ENCODE peak calls at places on chromosomes 1 and 21, in seven cellular contexts. Q is upper lobe of right lung, X is transverse colon, Z is Calu3, B is HFF-Myc, U is brain microvascular endothelial cell, O is cardiac fibroblast. Y is an unnamed sample.

GRCh38 chr1:44031051-44031899 is at the start of gene SLC6A9:
- DNase-seq in Q (peak), X (peak), B (peak), Z (peak), O (peak), U (peak), Y (no peak)

GRCh38 chr1:21511579-21512522 is 2.6 kb downstream of the ALPL start:
- DNase-seq in O (peak), U (peak), X (peak), Q (peak), B (no peak), Z (no peak), Y (no peak)

GRCh38 chr1:36359911-36360310 is 25.8 kb downstream of the STK40 start:
- DNase-seq in X (no peak), U (no peak), B (no peak), Q (no peak), O (no peak), Z (peak), Y (no peak)

GRCh38 chr21:15355066-15355465 is 290.3 kb upstream of the NRIP1 start:
- DNase-seq in U (no peak), O (no peak), Z (no peak), X (no peak), B (no peak), Q (no peak), Y (no peak)

GRCh38 chr1:164895026-164895907 is 336.3 kb downstream of the PBX1 start:
- DNase-seq in Z (no peak), B (no peak), O (no peak), X (no peak), U (no peak), Q (no peak), Y (no peak)

GRCh38 chr1:1371354-1371740 is 3.7 kb downstream of the AURKAIP1 start:
- DNase-seq in Q (no peak), X (no peak), U (no peak), Z (no peak), B (no peak), O (no peak), Y (no peak)

GRCh38 chr1:25619101-25619890 is 2.7 kb downstream of the MAN1C1 start:
- DNase-seq in U (no peak), B (no peak), Z (peak), O (peak), Q (no peak), X (no peak), Y (peak)

GRCh38 chr1:109094377-109094803 is 3.8 kb downstream of the TMEM167B start:
- DNase-seq in B (no peak), X (no peak), U (no peak), Q (no peak), Z (no peak), O (no peak), Y (no peak)

GRCh38 chr1:212529211-212529731 is 79.3 kb upstream of the ATF3 start:
- DNase-seq in U (no peak), X (no peak), Q (no peak), Z (no peak), B (peak), O (no peak), Y (no peak)

GRCh38 chr1:159937014-159937750 is 8.2 kb downstream of the IGSF9 start:
- DNase-seq in B (no peak), X (peak), U (no peak), Q (peak), O (no peak), Z (no peak), Y (no peak)

GRCh38 chr1:38025233-38025632 is 12.7 kb downstream of the UTP11 start:
- DNase-seq in Z (no peak), B (no peak), O (no peak), X (no peak), U (no peak), Q (no peak), Y (no peak)

GRCh38 chr1:229229721-229230135 is 41.2 kb upstream of the RAB4A start:
- DNase-seq in B (no peak), X (peak), Q (no peak), U (no peak), O (peak), Z (peak), Y (peak)

GRCh38 chr1:154429841-154430611 is 24.9 kb downstream of the IL6R start:
- DNase-seq in U (no peak), Z (no peak), O (no peak), X (no peak), B (no peak), Q (no peak), Y (no peak)

GRCh38 chr21:28235169-28235892 is 757.3 kb downstream of the LTN1 start:
- DNase-seq in U (no peak), X (no peak), Q (no peak), O (peak), Z (no peak), B (no peak), Y (no peak)

GRCh38 chr21:41768371-41769042 is 1.7 kb upstream of the RIPK4 start:
- DNase-seq in Q (peak), U (peak), X (peak), Z (peak), O (peak), B (no peak), Y (no peak)

GRCh38 chr1:182217071-182217470 is 155.6 kb upstream of the ZNF648 start:
- DNase-seq in O (no peak), B (no peak), Q (no peak), U (no peak), X (no peak), Z (no peak), Y (no peak)

GRCh38 chr1:110242062-110242461 is 31.9 kb downstream of the KCNC4 start:
- DNase-seq in O (no peak), B (no peak), X (no peak), U (no peak), Q (no peak), Z (no peak), Y (no peak)

GRCh38 chr1:96416111-96416595 is 305.4 kb upstream of the PTBP2 start:
- DNase-seq in U (peak), Z (no peak), X (peak), B (peak), O (peak), Q (no peak), Y (no peak)

DNA sequence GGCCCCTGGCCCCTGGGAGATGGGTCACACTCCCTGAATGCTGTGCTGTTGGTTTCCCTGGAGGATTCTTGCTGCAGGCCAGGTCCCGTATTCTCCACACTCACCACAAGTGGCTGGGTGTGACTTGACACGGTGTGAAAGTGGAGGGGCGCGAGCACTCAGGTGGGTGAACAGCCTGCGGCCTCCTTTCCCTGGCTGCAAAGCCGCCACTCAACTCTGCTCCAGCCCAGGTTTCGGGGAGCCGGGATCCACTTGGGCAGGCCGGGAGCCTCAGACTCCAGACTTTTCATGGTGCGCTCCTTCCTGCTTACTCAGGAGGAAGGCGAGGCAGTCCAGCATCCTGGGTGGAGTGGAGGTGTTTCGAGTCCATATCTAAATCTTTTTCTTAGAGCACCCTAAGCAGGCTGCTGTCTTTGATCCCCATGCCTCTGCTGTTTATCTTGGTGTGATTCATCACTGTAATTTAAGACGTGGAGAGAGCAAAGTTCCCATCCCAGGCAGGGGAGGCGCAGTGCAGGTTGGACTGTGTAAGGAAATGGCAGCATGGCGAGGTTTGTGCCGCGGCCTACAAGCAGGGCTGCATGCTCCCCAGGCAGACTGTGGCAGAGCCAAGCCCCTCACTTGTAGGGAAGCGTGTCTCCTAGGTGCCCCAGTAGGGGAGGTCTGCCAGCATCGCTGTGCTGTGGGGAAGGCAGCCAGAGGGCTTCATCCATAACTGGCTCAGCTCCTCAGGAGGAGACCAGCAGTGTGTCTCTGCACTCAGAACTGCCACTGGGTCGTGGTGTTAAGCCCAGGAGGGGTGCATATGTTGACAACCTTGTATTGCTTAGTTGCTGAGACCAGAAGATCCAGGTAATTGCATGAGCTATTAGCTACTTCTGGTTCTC is 29.6 kb downstream of the VANGL1 start:
- DNase-seq in B (no peak), O (no peak), Q (no peak), X (peak), Z (peak), U (peak), Y (no peak)
- TF ChIP-seq CTCF in B (no peak), O (no peak), Q (no peak), X (no peak), Z (no peak), U (peak), Y (no peak)

GRCh38 chr1:195373831-195374230 is 1234.4 kb downstream of the KCNT2 start:
- DNase-seq in B (no peak), O (no peak), X (no peak), Z (no peak), Q (no peak), U (no peak), Y (no peak)

DNA sequence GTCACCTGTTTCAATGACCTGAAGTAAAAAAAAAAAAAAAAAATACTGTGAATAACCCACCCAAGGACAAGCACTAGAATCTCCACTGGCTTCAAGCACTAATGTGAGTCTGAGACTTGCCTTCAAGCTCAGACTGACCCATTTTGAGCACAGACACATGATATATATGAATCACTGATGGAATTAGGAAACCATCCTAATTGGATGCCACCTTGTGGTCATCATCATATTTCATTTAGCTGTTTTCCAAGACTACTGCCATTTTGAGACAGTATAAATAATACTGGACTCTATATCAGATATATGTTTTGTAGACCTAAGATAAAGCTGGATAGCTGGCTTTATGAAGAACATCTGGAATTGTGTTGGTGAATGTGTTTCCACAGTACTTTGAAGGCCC is 1232.0 kb downstream of the KCNT2 start:
- DNase-seq in U (no peak), Q (no peak), O (no peak), X (no peak), Z (no peak), B (no peak), Y (no peak)
- TF ChIP-seq CTCF in U (no peak), Q (no peak), O (peak), X (no peak), Z (no peak), B (peak), Y (no peak)

GRCh38 chr1:66929999-66930822 is 5.4 kb downstream of the MIER1 start:
- DNase-seq in B (peak), O (peak), Z (peak), Q (peak), U (peak), X (peak), Y (peak)
- TF ChIP-seq CTCF in B (peak), O (no peak), Z (peak), Q (peak), U (no peak), X (peak), Y (peak)

GRCh38 chr1:9691726-9692125 is 40.2 kb downstream of the PIK3CD start:
- DNase-seq in Q (no peak), X (no peak), Z (no peak), O (no peak), U (no peak), B (no peak), Y (no peak)
- TF ChIP-seq CTCF in Q (no peak), X (no peak), Z (no peak), O (no peak), U (no peak), B (no peak), Y (no peak)

GRCh38 chr1:22674410-22674749 is 21.3 kb downstream of the C1QB start:
- DNase-seq in O (no peak), U (no peak), Q (no peak), Z (no peak), B (no peak), X (no peak), Y (no peak)
- TF ChIP-seq CTCF in O (no peak), U (no peak), Q (no peak), Z (no peak), B (no peak), X (no peak), Y (peak)

DNA sequence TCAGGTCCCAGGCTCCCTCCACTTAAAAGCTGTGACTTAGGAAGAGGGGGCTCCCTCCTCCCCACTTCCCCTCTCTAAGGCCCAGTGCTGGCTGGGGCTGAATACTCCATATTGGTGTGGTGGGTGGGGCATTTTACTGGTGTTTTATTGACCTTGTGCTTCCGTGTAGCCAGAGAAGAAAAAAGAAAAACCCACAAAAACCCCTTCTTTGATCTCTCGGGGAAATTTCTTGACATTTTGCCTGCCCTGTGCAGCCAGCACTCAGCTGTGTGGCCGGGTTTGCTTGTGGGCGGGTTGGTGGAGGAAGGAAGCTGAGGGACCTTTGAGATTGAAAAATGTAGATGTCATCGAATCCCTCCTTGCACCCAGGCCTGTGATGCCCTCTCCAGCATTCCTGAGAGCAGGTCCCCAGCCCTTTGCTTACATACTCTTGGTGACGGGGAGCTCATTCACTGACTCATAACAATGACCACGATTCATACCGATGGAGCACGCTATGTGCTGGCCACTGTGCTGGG is 24.8 kb downstream of the TNFRSF8 start:
- DNase-seq in Q (no peak), O (no peak), B (no peak), U (no peak), Z (no peak), X (no peak), Y (no peak)
- TF ChIP-seq CTCF in Q (no peak), O (no peak), B (no peak), U (no peak), Z (no peak), X (no peak), Y (no peak)

DNA sequence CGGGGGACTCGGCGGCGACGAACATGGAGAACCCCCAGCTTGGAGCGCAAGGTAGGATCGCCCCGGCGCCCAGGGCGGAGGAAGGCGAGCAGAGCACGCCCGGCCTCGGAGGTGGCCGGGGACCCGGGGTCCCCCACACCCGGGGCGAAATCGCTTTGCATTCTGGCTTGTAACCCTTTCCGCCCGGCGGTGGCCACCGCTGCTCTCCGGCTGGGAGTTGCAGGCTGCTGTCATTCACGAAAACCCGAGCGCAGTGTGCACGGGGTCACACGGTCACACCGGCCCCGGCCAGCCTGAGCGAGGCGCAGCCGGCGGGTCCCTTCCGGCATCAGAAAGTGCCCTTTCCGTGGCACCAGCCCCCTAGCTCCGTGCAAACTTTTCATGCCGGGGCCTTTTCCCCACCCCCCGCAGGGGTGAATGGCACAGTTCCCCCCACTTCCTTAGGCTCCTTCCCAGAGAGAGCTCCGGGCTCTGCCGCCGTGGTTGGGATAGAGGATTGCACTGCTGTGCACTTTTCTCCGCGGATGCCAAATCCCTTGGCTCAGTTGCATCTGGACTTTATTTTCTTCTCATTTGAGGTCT is 779 bp downstream of the KAZN start:
- DNase-seq in Q (no peak), X (no peak), U (no peak), Z (no peak), O (peak), B (no peak), Y (no peak)
- TF ChIP-seq CTCF in Q (no peak), X (no peak), U (no peak), Z (no peak), O (no peak), B (no peak), Y (peak)

GRCh38 chr21:26169061-26169610 is 1.4 kb downstream of the APP start:
- DNase-seq in X (peak), O (peak), U (peak), Z (peak), Q (no peak), B (no peak), Y (no peak)
- TF ChIP-seq CTCF in X (peak), O (peak), U (peak), Z (peak), Q (peak), B (peak), Y (peak)

DNA sequence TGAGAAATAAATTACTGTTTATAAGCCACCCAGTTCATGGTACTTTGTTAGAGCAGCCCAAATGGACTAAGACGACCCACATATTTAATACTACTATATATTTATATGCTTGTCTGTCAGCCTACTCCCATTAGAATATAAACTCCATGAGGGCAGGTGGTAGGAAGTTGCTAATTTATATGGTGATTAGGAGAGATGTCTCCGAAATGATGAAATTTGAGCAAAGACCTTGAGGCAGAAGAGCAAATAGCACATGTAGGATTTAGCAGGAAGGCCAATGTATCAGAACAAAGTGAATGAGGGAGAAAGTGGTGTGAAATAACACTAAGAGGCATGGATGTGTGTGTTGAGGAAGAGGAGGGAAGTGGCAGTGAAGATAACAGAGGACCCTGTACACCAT is 10.6 kb upstream of the SLFNL1 start:
- DNase-seq in Q (no peak), O (no peak), Z (no peak), X (no peak), U (no peak), B (no peak), Y (no peak)
- TF ChIP-seq CTCF in Q (no peak), O (no peak), Z (no peak), X (no peak), U (no peak), B (no peak), Y (no peak)

DNA sequence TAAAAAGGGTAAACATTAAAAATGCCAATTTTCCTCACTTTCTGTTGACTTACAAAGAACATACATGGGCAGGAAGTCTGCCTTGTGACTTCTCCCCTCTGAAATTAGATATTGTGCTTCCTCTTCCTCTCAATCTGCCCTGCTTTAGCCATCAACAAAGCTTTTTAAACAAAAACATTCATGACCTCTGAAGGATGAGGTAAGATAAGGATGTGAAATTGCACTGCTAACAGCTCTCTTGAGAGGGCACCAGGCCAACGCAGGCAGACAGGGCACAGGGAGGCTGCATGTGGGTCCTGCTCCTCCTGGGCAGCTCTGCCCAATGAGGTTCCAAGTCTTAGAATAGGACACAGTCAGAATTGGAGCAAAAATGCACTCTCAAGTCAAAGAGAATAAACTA is 62.1 kb downstream of the DEGS1 start:
- DNase-seq in X (peak), O (peak), U (peak), Z (no peak), B (peak), Q (peak), Y (no peak)
- TF ChIP-seq CTCF in X (no peak), O (no peak), U (no peak), Z (no peak), B (no peak), Q (no peak), Y (no peak)